ENCODE peak calls at places on chromosomes 3 and 15, in seven cellular contexts. B is stimulated activated CD8-positive, alpha-beta memory T cell treated with anti-CD3 and anti-CD28 coated beads, Interleukin-4, amount 100 ng/mL, for 4 hours; V is thoracic aorta; M is stromal cell of bone marrow; W is T47D; E is LoVo; F is NCI-H510A. H is an unnamed sample.
A peak's percentile ranks its signal among the peaks of the same experiment; 100 is the strongest.

GRCh38 chr3:129526121-129526900 is 2.1 kb upstream of the RHO start:
- DNase-seq in B (no peak), E (no peak), F (no peak), M (no peak), W (no peak), V (no peak), H (no peak)

GRCh38 chr15:62390793-62391543 is 225.9 kb upstream of the C2CD4B start:
- DNase-seq in F (no peak), V (no peak), M (no peak), W (peak; percentile 36), E (peak; percentile 40), B (no peak), H (peak; percentile 62)

GRCh38 chr3:39275052-39275451 is 4.8 kb downstream of the CX3CR1 start:
- DNase-seq in M (no peak), E (no peak), B (no peak), V (no peak), W (no peak), F (no peak), H (no peak)

GRCh38 chr15:85620321-85621044 is 174.2 kb downstream of the KLHL25 start:
- DNase-seq in B (no peak), F (no peak), M (peak; percentile 75), V (no peak), W (no peak), E (no peak), H (no peak)

GRCh38 chr3:140081836-140082331 is 146.9 kb downstream of the CLSTN2 start:
- DNase-seq in F (no peak), B (no peak), E (no peak), M (no peak), V (no peak), W (no peak), H (no peak)

GRCh38 chr3:50237754-50238548 is 1.9 kb downstream of the GNAI2 start:
- DNase-seq in B (peak; percentile 78), V (peak; percentile 66), E (no peak), F (peak; percentile 68), M (peak; percentile 71), W (peak; percentile 72), H (peak; percentile 90)

GRCh38 chr15:56241374-56242085 is 2.1 kb downstream of the RFX7 start:
- DNase-seq in B (no peak), E (no peak), M (no peak), W (no peak), F (no peak), V (no peak), H (no peak)

GRCh38 chr15:71048913-71049675 is 66.2 kb upstream of the THSD4 start:
- DNase-seq in V (no peak), W (no peak), F (no peak), M (peak; percentile 81), B (no peak), E (no peak), H (no peak)

GRCh38 chr3:69848113-69848512 is 108.8 kb downstream of the MITF start:
- DNase-seq in V (no peak), F (no peak), B (no peak), W (no peak), E (no peak), M (no peak), H (no peak)

GRCh38 chr15:82595203-82595602 is 52.0 kb downstream of the CPEB1 start:
- DNase-seq in M (no peak), F (no peak), B (no peak), E (no peak), V (no peak), W (no peak), H (no peak)

GRCh38 chr15:69608661-69609060 is 156.0 kb downstream of the RPLP1 start:
- DNase-seq in M (no peak), F (no peak), W (no peak), V (no peak), B (no peak), E (no peak), H (peak; percentile 16)

GRCh38 chr3:137764563-137765309 is 621 bp downstream of the SOX14 start:
- DNase-seq in V (no peak), F (no peak), M (no peak), E (no peak), W (no peak), B (no peak), H (no peak)

GRCh38 chr3:158846803-158847465 is 45.1 kb downstream of the MFSD1 start:
- DNase-seq in V (no peak), E (no peak), B (no peak), F (no peak), M (no peak), W (no peak), H (no peak)

GRCh38 chr3:179071161-179071568 is 444 bp downstream of the ZMAT3 start:
- DNase-seq in E (peak; percentile 25), B (peak; percentile 43), V (no peak), M (no peak), W (peak; percentile 57), F (no peak), H (no peak)

GRCh38 chr3:13559751-13560540 is 11.0 kb downstream of the FBLN2 start:
- DNase-seq in W (no peak), F (no peak), E (no peak), V (no peak), B (no peak), M (no peak), H (no peak)

GRCh38 chr15:40511472-40512133 is 40.8 kb downstream of the CHST14 start:
- DNase-seq in M (no peak), V (no peak), W (peak; percentile 92), B (no peak), F (no peak), E (peak; percentile 76), H (peak; percentile 96)

GRCh38 chr3:78986702-78987101 is 781.1 kb downstream of the ROBO1 start:
- DNase-seq in E (no peak), V (no peak), W (no peak), F (no peak), M (no peak), B (no peak), H (no peak)

GRCh38 chr3:9079674-9080073 is 116.4 kb upstream of the RAD18 start:
- DNase-seq in M (no peak), W (no peak), V (no peak), B (no peak), F (no peak), E (no peak), H (no peak)

GRCh38 chr3:149366031-149366430 is 11.4 kb downstream of the TM4SF1 start:
- DNase-seq in E (peak; percentile 68), V (no peak), M (no peak), W (no peak), B (no peak), F (no peak), H (no peak)

GRCh38 chr15:89003865-89004725 is 84.2 kb upstream of the ABHD2 start:
- DNase-seq in F (no peak), E (no peak), B (no peak), W (peak; percentile 22), V (no peak), M (no peak), H (no peak)

GRCh38 chr3:21326704-21327103 is 424.3 kb downstream of the ZNF385D start:
- DNase-seq in M (peak; percentile 22), V (no peak), W (no peak), B (no peak), E (no peak), F (no peak), H (no peak)

H was measured in right lobe of liver.